ENCODE peak calls at places on chromosomes 11 and 22, in four cellular contexts. One of them, this sample, is unnamed.

GRCh38 chr22:49340406-49340805 is 487.3 kb downstream of the BRD1 start:
- DNase-seq in A673: no peak
- DNase-seq in GM23338: no peak
- DNase-seq in HCT116: no peak
- DNase-seq in this sample: no peak

GRCh38 chr11:11663907-11664306 is 42.1 kb upstream of the GALNT18 start:
- DNase-seq in GM23338: no peak
- DNase-seq in A673: no peak
- DNase-seq in HCT116: no peak
- DNase-seq in this sample: no peak

GRCh38 chr11:112200252-112200651 is 24.9 kb downstream of the BCO2 start:
- DNase-seq in HCT116: no peak
- DNase-seq in GM23338: no peak
- DNase-seq in A673: no peak
- DNase-seq in this sample: no peak

GRCh38 chr11:46299425-46300067 is 22.1 kb downstream of the CREB3L1 start:
- DNase-seq in A673: no peak
- DNase-seq in GM23338: no peak
- DNase-seq in HCT116: no peak
- DNase-seq in this sample: no peak

GRCh38 chr22:37176464-37177061 is 11.5 kb downstream of the C1QTNF6 start:
- DNase-seq in GM23338: no peak
- DNase-seq in HCT116: no peak
- DNase-seq in A673: no peak
- DNase-seq in this sample: peak

GRCh38 chr11:14620027-14620511 is 23.5 kb upstream of the PDE3B start:
- DNase-seq in GM23338: no peak
- DNase-seq in A673: no peak
- DNase-seq in HCT116: no peak
- DNase-seq in this sample: peak

GRCh38 chr11:68374531-68374930 is 62.1 kb downstream of the LRP5 start:
- DNase-seq in A673: no peak
- DNase-seq in GM23338: no peak
- DNase-seq in HCT116: no peak
- DNase-seq in this sample: no peak

GRCh38 chr11:10379871-10380568 is 75.0 kb upstream of the AMPD3 start:
- DNase-seq in GM23338: no peak
- DNase-seq in HCT116: no peak
- DNase-seq in A673: no peak
- DNase-seq in this sample: no peak

GRCh38 chr11:68122936-68123539 is 1.9 kb upstream of the CHKA start:
- DNase-seq in GM23338: peak
- DNase-seq in A673: no peak
- DNase-seq in HCT116: peak
- DNase-seq in this sample: no peak

GRCh38 chr22:17472886-17473285 is 90.4 kb upstream of the SLC25A18 start:
- DNase-seq in GM23338: no peak
- DNase-seq in A673: no peak
- DNase-seq in HCT116: no peak
- DNase-seq in this sample: no peak

DNA sequence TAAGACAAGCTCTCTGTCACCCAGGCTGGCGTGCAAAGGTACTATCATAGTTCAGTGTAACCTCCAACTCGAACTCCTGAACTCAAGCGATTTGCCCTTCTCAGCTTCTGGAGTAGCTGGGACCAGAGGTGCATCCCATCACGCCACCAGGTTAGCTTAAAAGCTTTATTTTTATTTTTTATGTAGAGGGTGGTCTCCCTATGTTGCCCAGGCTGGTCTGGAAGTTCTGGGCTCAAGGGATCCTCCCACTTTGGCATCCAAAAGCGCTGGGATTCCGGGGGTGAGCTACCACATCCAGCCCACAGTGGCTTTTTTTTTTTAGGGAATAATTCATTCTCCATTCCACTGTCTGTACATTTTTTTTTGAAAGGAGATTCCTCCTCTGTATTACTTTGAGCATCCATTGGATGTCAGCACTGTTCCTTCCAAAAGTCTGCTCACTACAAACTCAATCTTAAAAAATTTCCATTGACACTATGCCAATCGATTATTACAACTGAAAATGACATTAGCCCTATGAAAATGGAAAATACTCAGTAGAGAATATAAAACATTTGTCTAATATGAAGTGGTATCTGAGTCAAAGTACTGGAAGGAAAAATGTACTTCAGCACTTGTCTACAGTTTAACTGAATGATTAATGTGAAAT is 1.3 kb upstream of the LPXN start:
- DNase-seq in HCT116: no peak
- DNase-seq in GM23338: no peak
- DNase-seq in A673: peak
- DNase-seq in this sample: peak
- H3K27ac ChIP-seq in HCT116: peak
- H3K27ac ChIP-seq in GM23338: peak
- H3K27ac ChIP-seq in A673: peak
- H3K27ac ChIP-seq in this sample: peak

GRCh38 chr11:69640260-69640994 is 529 bp upstream of the CCND1 start:
- DNase-seq in A673: peak
- DNase-seq in GM23338: peak
- DNase-seq in HCT116: no peak
- DNase-seq in this sample: peak
- TF ChIP-seq EZH2 in A673: no peak
- TF ChIP-seq EZH2 in GM23338: no peak
- TF ChIP-seq EZH2 in HCT116: no peak
- TF ChIP-seq EZH2 in this sample: no peak

GRCh38 chr11:114478768-114479167 is 39.5 kb downstream of the REXO2 start:
- DNase-seq in HCT116: no peak
- DNase-seq in GM23338: peak
- DNase-seq in A673: peak
- DNase-seq in this sample: no peak
- H3K27ac ChIP-seq in HCT116: no peak
- H3K27ac ChIP-seq in GM23338: peak
- H3K27ac ChIP-seq in A673: no peak
- H3K27ac ChIP-seq in this sample: no peak

DNA sequence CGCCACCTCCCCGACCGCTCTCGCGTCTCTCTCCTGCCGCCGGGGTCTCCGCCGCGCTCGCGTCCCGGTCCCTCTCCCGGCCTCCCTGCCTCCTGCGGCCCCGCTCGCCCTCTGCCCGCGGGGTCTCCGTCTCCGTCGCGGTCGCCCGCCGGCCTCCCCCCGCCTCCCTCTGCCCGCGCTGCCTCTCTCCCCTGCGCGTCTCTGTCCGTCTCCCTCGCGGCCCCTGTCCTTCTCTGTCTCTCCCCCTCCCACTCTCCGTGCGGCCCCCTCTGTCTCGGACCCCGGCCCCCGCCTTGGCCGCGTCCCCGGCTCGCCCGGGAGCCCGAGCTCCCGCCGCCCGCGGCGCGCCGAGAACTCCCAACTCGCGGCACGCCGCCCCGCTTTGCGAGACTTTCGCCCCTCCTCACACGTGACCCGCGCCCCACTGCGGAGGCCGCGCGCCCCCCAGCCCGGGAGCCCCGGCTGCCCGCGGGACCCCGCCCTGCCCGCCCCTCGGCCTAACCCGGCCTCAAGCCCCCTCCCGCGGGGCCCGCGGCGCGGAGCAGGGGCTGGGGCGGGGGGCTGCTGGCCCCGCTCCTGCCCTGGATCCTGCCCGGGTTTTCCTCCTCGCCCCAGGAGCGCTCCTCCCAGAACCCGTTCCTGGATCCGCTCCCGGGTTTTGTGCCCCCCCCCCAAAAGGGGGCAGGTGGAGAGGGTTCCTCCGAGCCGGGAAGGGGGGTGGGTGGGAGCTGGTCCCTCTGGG is 702 bp upstream of the KCNJ4 start:
- DNase-seq in GM23338: peak
- DNase-seq in HCT116: no peak
- DNase-seq in A673: peak
- DNase-seq in this sample: peak
- TF ChIP-seq EZH2 in GM23338: peak
- TF ChIP-seq EZH2 in HCT116: no peak
- TF ChIP-seq EZH2 in A673: no peak
- TF ChIP-seq EZH2 in this sample: no peak

DNA sequence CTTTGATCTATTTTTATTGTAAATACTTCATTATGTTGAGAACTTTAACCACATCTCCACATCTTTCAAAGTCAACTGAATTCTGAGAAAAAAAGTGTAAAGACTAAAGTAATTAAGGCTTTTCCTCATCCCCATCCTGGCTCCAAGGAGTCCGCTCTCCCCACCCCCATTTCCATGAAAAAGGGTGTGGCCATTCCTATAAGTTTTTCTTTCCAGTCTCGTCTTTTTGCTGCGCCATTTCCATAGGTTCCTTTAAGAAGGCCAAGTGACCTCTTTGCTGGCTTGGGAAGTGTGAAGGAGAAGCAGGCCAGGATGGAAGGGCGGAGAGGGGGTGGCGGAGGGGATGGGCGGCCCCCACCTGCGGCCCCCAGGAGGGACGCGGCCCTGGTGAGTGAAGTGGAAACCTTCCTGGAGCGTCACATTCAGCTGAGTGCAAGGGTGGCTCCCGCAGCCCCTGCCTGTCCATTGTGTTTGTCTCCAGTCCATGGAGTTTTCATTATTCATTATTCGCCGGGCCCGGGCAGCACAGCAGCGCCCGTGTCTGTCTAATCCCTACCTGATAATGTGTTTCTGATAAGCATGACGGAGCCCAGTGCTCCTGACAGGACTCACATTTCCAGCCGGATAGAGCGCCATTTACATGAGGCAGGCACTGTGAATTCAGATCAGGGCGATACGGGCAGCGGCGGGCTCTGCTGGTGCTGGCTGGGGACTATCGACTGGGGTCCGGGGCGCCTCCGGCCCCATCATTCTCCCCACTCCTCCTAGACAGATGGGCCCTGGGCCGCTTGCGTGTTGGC is 739.8 kb downstream of the OPCML start:
- DNase-seq in HCT116: no peak
- DNase-seq in GM23338: peak
- DNase-seq in A673: no peak
- DNase-seq in this sample: no peak
- H3K27ac ChIP-seq in HCT116: no peak
- H3K27ac ChIP-seq in GM23338: peak
- H3K27ac ChIP-seq in A673: no peak
- H3K27ac ChIP-seq in this sample: no peak

GRCh38 chr11:31987118-31988005 is 103.5 kb upstream of the RCN1 start:
- DNase-seq in A673: peak
- DNase-seq in GM23338: peak
- DNase-seq in HCT116: no peak
- DNase-seq in this sample: no peak
- TF ChIP-seq EZH2 in A673: peak
- TF ChIP-seq EZH2 in GM23338: peak
- TF ChIP-seq EZH2 in HCT116: no peak
- TF ChIP-seq EZH2 in this sample: peak

DNA sequence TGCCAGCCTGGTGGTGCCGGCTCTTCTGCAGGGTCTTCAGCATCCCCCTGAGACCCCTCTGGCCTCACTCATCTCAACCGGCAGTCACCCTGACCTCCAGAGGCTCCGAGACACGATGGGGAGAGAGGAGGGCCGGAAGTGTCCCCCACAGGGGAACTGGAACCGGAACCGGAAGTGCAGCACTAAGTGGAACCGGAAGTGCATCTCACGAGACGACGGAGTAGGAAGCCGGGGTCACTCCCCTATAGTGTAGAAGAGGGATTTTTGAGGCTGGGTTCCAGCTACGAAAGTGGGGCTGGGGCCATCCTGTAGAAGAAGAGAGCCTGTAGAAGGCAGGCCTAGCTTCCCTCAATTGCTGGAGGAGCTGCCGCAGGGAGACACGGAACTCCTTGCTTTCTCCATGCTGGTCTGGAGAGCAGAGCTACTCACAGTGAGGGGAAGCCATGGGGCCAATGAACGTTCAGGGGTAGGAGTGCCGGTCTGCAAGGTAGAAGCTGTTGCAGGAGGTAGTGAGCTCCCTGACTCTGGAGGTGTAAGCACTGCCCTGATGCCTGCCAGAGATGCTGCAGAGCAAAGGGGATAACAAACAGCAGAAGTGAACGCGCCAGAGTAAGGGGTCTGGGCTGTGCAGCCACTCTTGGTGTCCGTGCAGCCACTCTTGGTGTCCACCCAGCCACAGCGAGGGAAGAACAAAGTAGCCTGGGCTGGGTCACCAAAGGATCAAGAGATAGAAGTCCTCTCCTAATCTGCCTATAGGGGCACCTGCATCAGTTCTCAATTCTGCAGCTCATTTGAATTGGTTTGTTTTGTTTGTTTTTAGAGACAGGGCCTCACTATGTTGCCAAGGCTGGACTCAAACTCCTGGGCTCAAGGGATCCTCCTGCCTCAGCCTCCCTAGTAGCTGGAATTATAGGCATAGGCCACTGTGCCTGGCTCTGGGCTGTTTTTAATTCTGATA is 21.9 kb downstream of the SCUBE1 start:
- DNase-seq in GM23338: no peak
- DNase-seq in A673: peak
- DNase-seq in HCT116: no peak
- DNase-seq in this sample: no peak
- H3K27ac ChIP-seq in GM23338: no peak
- H3K27ac ChIP-seq in A673: no peak
- H3K27ac ChIP-seq in HCT116: no peak
- H3K27ac ChIP-seq in this sample: no peak

GRCh38 chr11:65897020-65897471 is 3.1 kb downstream of the FOSL1 start:
- DNase-seq in HCT116: no peak
- DNase-seq in A673: no peak
- DNase-seq in GM23338: no peak
- DNase-seq in this sample: no peak

GRCh38 chr11:65898656-65899355 is 1.4 kb downstream of the FOSL1 start:
- DNase-seq in GM23338: no peak
- DNase-seq in HCT116: no peak
- DNase-seq in A673: no peak
- DNase-seq in this sample: no peak

GRCh38 chr11:65900125-65900898 is at the start of gene FOSL1:
- DNase-seq in HCT116: peak
- DNase-seq in A673: peak
- DNase-seq in GM23338: peak
- DNase-seq in this sample: peak

GRCh38 chr11:65900899-65901180 is 652 bp upstream of the FOSL1 start:
- DNase-seq in A673: no peak
- DNase-seq in HCT116: no peak
- DNase-seq in GM23338: no peak
- DNase-seq in this sample: no peak

GRCh38 chr11:65899356-65900124 is 648 bp downstream of the FOSL1 start:
- DNase-seq in GM23338: peak
- DNase-seq in A673: peak
- DNase-seq in HCT116: no peak
- DNase-seq in this sample: peak
- TF ChIP-seq EZH2 in GM23338: peak
- TF ChIP-seq EZH2 in A673: no peak
- TF ChIP-seq EZH2 in HCT116: no peak
- TF ChIP-seq EZH2 in this sample: no peak